ENCODE peak calls at places on chromosomes 16 and 17, in six cellular contexts. S, Y, J, F, Q and I are unnamed samples.

GRCh38 chr16:72474511-72475123 is 302.7 kb upstream of the PMFBP1 start:
- DNase-seq in Q (no peak), F (no peak), Y (no peak), J (no peak), S (peak), I (peak)

GRCh38 chr17:81511800-81512559 is 619 bp downstream of the ACTG1 start:
- DNase-seq in Y (no peak), Q (peak), S (peak), J (no peak), F (no peak), I (no peak)

GRCh38 chr17:62751350-62751691 is 56.8 kb downstream of the MARCHF10 start:
- DNase-seq in Y (no peak), J (no peak), Q (no peak), S (no peak), F (no peak), I (no peak)

GRCh38 chr17:43468746-43469544 is 14.8 kb upstream of the DHX8 start:
- DNase-seq in Y (no peak), J (no peak), Q (no peak), F (no peak), S (peak), I (peak)

GRCh38 chr16:78179666-78180065 is 80.2 kb downstream of the WWOX start:
- DNase-seq in Q (no peak), F (no peak), J (no peak), S (no peak), Y (no peak), I (no peak)

GRCh38 chr16:54928421-54929089 is 2.1 kb upstream of the IRX5 start:
- DNase-seq in Q (peak), Y (peak), F (no peak), S (peak), J (no peak), I (peak)

GRCh38 chr16:3602320-3602653 is 9.1 kb downstream of the SLX4 start:
- DNase-seq in Q (no peak), F (no peak), S (no peak), Y (peak), J (no peak), I (no peak)

GRCh38 chr17:55168970-55169687 is 95.6 kb upstream of the HLF start:
- DNase-seq in S (no peak), F (no peak), Q (no peak), J (no peak), Y (no peak), I (no peak)

GRCh38 chr17:65556014-65556909 is 5.2 kb downstream of the AXIN2 start:
- DNase-seq in S (peak), Q (peak), J (peak), Y (peak), F (peak), I (peak)

GRCh38 chr17:42107124-42107523 is 5.4 kb downstream of the DHX58 start:
- DNase-seq in F (no peak), J (no peak), S (no peak), Y (no peak), Q (no peak), I (no peak)

GRCh38 chr17:13522749-13523148 is 79.0 kb downstream of the HS3ST3A1 start:
- DNase-seq in F (no peak), Y (no peak), Q (no peak), S (no peak), J (no peak), I (no peak)

GRCh38 chr17:28684963-28685362 is 23.0 kb downstream of the SUPT6H start:
- DNase-seq in Y (no peak), Q (peak), S (peak), F (no peak), J (peak), I (peak)

GRCh38 chr17:15260376-15261062 is 4.6 kb downstream of the PMP22 start:
- DNase-seq in Y (peak), Q (peak), S (peak), J (peak), F (peak), I (peak)

GRCh38 chr17:63549946-63550815 is at the start of gene DCAF7:
- DNase-seq in Y (peak), F (peak), J (peak), S (peak), Q (peak), I (peak)

GRCh38 chr16:51896013-51896412 is 650.9 kb downstream of the TOX3 start:
- DNase-seq in Y (no peak), F (no peak), J (no peak), S (no peak), Q (no peak), I (no peak)

GRCh38 chr17:74922694-74923537 is at the start of gene USH1G:
- DNase-seq in Y (no peak), S (peak), Q (peak), J (peak), F (no peak), I (peak)

GRCh38 chr16:54630284-54630967 is 300.2 kb upstream of the IRX5 start:
- DNase-seq in Q (no peak), J (no peak), F (no peak), Y (no peak), S (peak), I (no peak)

GRCh38 chr17:78384479-78385175 is 6.2 kb downstream of the PGS1 start:
- DNase-seq in S (no peak), Y (no peak), F (no peak), Q (no peak), J (no peak), I (no peak)

GRCh38 chr16:24130494-24131085 is 125.5 kb upstream of the CACNG3 start:
- DNase-seq in Y (no peak), S (no peak), F (no peak), J (no peak), Q (no peak), I (no peak)

DNA sequence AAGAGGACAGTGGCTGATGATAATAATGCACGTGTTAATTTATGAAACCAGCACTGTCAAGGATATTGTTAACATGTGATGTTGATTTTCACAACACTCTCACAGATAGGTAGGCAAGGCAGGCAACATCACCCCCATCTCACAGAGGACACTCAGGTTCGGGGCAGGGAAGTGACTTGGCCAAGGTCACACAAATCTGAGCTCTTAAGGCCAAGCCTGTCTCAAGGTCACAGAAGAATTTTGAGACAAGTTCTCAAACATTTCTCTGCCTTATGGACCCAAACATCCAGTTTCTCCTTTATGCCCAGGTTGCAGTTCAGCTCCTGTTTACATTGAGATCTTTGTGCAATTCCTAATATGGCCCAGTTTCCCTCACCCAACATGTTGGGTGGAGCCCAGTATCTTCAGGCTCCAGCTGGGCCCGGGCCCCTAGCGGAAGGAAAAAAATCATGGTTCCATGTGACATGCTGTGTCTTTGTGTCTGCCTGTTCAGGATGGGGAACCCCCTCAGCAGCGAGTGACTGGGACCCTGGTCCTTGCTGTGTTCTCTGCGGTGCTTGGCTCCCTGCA is 1.3 kb downstream of the SLC2A4 start:
- DNase-seq in Q (no peak), J (no peak), S (no peak), Y (no peak), F (no peak), I (no peak)
- H3K4me3 ChIP-seq in Q (no peak), J (peak), S (peak), Y (no peak), F (peak), I (no peak)

DNA sequence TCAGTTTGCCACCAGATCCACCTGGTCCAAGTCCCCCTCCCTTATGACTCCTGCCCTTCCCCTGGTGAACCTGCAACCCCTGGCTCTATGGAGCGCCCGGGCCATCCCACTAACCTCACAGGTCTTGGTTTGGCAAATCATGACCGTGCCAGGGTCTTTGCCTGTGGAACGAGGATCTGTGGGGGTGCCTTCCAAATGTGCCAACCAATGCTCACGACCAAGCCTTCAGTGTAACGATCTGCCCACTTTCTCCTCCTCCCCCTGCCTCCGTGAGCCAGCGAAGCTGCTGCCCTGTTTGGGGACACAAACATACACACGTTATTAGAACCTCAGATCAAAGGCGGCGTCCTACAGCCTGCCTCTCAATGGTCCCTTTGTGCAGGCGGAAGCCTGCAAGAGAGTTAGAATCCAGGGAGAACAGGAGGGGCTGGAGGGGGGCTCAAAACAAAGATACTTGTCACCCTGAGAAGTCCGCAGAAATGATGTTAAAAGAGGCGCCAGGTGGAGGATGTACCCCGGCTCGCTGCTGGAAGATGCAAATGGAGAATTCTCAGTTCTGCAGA is 9.1 kb upstream of the NKD1 start:
- DNase-seq in Y (no peak), F (no peak), J (no peak), S (no peak), Q (no peak), I (no peak)
- H3K27ac ChIP-seq in Y (no peak), F (no peak), J (no peak), S (no peak), Q (no peak), I (no peak)

GRCh38 chr17:48574523-48575065 is 3.6 kb downstream of the HOXB4 start:
- DNase-seq in S (no peak), J (no peak), Y (no peak), Q (no peak), F (no peak), I (no peak)
- H3K4me3 ChIP-seq in S (no peak), J (no peak), Y (peak), Q (no peak), F (peak), I (no peak)

DNA sequence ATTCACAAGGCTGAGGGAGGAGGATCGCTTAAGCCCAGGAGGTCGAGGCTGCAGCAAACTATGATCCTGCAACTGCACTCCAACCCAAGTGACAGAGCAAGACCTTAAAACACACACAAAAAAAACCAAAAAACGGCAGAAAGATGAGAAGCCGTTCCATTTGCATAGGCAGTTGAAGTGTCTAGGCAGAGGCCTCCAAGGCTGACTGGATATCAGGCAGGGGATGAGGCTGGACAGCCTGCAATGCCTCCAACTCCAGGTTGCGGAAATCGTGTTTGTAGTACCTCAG is 2.0 kb upstream of the FBXL19 start:
- DNase-seq in Q (no peak), J (no peak), F (no peak), S (no peak), Y (no peak), I (no peak)
- H3K27ac ChIP-seq in Q (peak), J (peak), F (peak), S (no peak), Y (peak), I (no peak)

GRCh38 chr17:45277992-45278391 is 16.1 kb upstream of the SPATA32 start:
- DNase-seq in J (no peak), S (peak), Q (peak), Y (peak), F (no peak), I (no peak)
- H3K4me3 ChIP-seq in J (no peak), S (no peak), Q (no peak), Y (no peak), F (no peak), I (no peak)

GRCh38 chr16:75420987-75421819 is 12.1 kb downstream of the CFDP1 start:
- DNase-seq in S (peak), F (peak), Y (peak), J (peak), Q (peak), I (peak)
- H3K27ac ChIP-seq in S (peak), F (no peak), Y (no peak), J (peak), Q (no peak), I (no peak)

GRCh38 chr16:56936950-56937349 is 5.0 kb downstream of the HERPUD1 start:
- DNase-seq in F (no peak), J (no peak), Q (no peak), S (no peak), Y (no peak), I (peak)
- H3K4me3 ChIP-seq in F (no peak), J (no peak), Q (no peak), S (no peak), Y (peak), I (peak)

GRCh38 chr17:57576744-57577143 is 168.4 kb downstream of the CCDC182 start:
- DNase-seq in Q (no peak), F (no peak), J (no peak), Y (no peak), S (no peak), I (peak)
- H3K27ac ChIP-seq in Q (peak), F (no peak), J (no peak), Y (no peak), S (no peak), I (peak)

GRCh38 chr17:72118588-72119279 is 2.1 kb upstream of the SOX9 start:
- DNase-seq in Q (peak), J (peak), Y (no peak), F (no peak), S (peak), I (peak)
- H3K4me3 ChIP-seq in Q (peak), J (peak), Y (no peak), F (peak), S (peak), I (peak)